ENCODE peak calls at places on chromosomes 3 and 15, in seven cellular contexts. One of them, this sample, is unnamed. For H3K4me1 and H3K36me3, the result is how much of the 10 kb centered on the place peaks cover.

GRCh38 chr3:180804871-180805430 is 107.5 kb upstream of the FXR1 start:
- DNase-seq in suprapubic skin: no peak
- DNase-seq in uterus: no peak
- DNase-seq in CD8-positive, alpha-beta memory T cell: no peak
- DNase-seq in mammary epithelial cell: peak
- DNase-seq in keratinocyte: no peak
- DNase-seq in effector memory CD4-positive, alpha-beta T cell: no peak
- DNase-seq in this sample: peak

GRCh38 chr15:31586841-31587240 is 260.2 kb downstream of the KLF13 start:
- DNase-seq in suprapubic skin: no peak
- DNase-seq in uterus: no peak
- DNase-seq in CD8-positive, alpha-beta memory T cell: no peak
- DNase-seq in mammary epithelial cell: peak
- DNase-seq in keratinocyte: peak
- DNase-seq in effector memory CD4-positive, alpha-beta T cell: no peak
- DNase-seq in this sample: no peak

GRCh38 chr3:63662500-63662899 is 10.0 kb downstream of the SNTN start:
- DNase-seq in suprapubic skin: no peak
- DNase-seq in uterus: no peak
- DNase-seq in CD8-positive, alpha-beta memory T cell: no peak
- DNase-seq in mammary epithelial cell: no peak
- DNase-seq in keratinocyte: no peak
- DNase-seq in effector memory CD4-positive, alpha-beta T cell: no peak
- DNase-seq in this sample: no peak

GRCh38 chr3:127903596-127903995 is 11.4 kb upstream of the KBTBD12 start:
- DNase-seq in suprapubic skin: no peak
- DNase-seq in uterus: no peak
- DNase-seq in CD8-positive, alpha-beta memory T cell: no peak
- DNase-seq in mammary epithelial cell: no peak
- DNase-seq in keratinocyte: no peak
- DNase-seq in effector memory CD4-positive, alpha-beta T cell: no peak
- DNase-seq in this sample: no peak

GRCh38 chr3:110314512-110315114 is 757.0 kb upstream of the NECTIN3 start:
- DNase-seq in suprapubic skin: no peak
- DNase-seq in uterus: peak
- DNase-seq in CD8-positive, alpha-beta memory T cell: peak
- DNase-seq in mammary epithelial cell: peak
- DNase-seq in keratinocyte: peak
- DNase-seq in effector memory CD4-positive, alpha-beta T cell: peak
- DNase-seq in this sample: peak

GRCh38 chr15:74397239-74398068 is 30.0 kb upstream of the CYP11A1 start:
- DNase-seq in suprapubic skin: no peak
- DNase-seq in uterus: no peak
- DNase-seq in CD8-positive, alpha-beta memory T cell: no peak
- DNase-seq in mammary epithelial cell: peak
- DNase-seq in keratinocyte: no peak
- DNase-seq in effector memory CD4-positive, alpha-beta T cell: no peak
- DNase-seq in this sample: no peak

GRCh38 chr3:171504376-171504775 is 44.2 kb upstream of the TNIK start:
- DNase-seq in suprapubic skin: no peak
- DNase-seq in uterus: no peak
- DNase-seq in CD8-positive, alpha-beta memory T cell: no peak
- DNase-seq in mammary epithelial cell: no peak
- DNase-seq in keratinocyte: no peak
- DNase-seq in effector memory CD4-positive, alpha-beta T cell: no peak
- DNase-seq in this sample: no peak

GRCh38 chr3:141840737-141841544 is 35.5 kb upstream of the ATP1B3 start:
- DNase-seq in suprapubic skin: no peak
- DNase-seq in uterus: no peak
- DNase-seq in CD8-positive, alpha-beta memory T cell: no peak
- DNase-seq in mammary epithelial cell: peak
- DNase-seq in keratinocyte: no peak
- DNase-seq in effector memory CD4-positive, alpha-beta T cell: no peak
- DNase-seq in this sample: peak

GRCh38 chr15:55289011-55289572 is 521 bp downstream of the RAB27A start:
- DNase-seq in suprapubic skin: no peak
- DNase-seq in uterus: peak
- DNase-seq in CD8-positive, alpha-beta memory T cell: peak
- DNase-seq in mammary epithelial cell: peak
- DNase-seq in keratinocyte: no peak
- DNase-seq in effector memory CD4-positive, alpha-beta T cell: peak
- DNase-seq in this sample: peak

GRCh38 chr3:46553154-46553553 is 12.9 kb downstream of the LRRC2 start:
- DNase-seq in suprapubic skin: no peak
- DNase-seq in uterus: no peak
- DNase-seq in CD8-positive, alpha-beta memory T cell: no peak
- DNase-seq in mammary epithelial cell: no peak
- DNase-seq in keratinocyte: no peak
- DNase-seq in effector memory CD4-positive, alpha-beta T cell: no peak
- DNase-seq in this sample: no peak
- H3K4me1 ChIP-seq in suprapubic skin: under half
- H3K4me1 ChIP-seq in uterus: under half
- H3K4me1 ChIP-seq in CD8-positive, alpha-beta memory T cell: under half
- H3K4me1 ChIP-seq in mammary epithelial cell: under half
- H3K4me1 ChIP-seq in keratinocyte: under half
- H3K4me1 ChIP-seq in effector memory CD4-positive, alpha-beta T cell: under half
- H3K4me1 ChIP-seq in this sample: under half

DNA sequence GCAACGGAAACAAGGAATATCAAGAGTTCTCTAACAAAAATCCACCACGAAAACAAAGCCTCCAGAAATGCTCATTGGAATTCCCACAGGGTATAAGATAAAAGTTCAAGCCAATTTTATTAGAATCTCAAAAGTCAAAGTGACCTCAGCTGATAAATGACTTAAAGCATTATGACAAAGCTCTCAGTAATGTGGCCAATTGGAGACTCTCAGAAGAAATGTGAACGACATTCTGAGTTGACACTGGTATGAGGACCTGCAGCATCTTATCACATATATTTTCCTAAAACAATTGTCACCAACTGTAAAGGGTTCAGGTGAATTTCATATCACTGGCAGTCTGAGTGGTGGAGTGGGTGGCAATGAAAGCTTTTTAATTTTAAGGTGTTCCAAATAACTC is 199.1 kb downstream of the FOXP1 start:
- DNase-seq in suprapubic skin: no peak
- DNase-seq in uterus: no peak
- DNase-seq in CD8-positive, alpha-beta memory T cell: no peak
- DNase-seq in mammary epithelial cell: no peak
- DNase-seq in keratinocyte: no peak
- DNase-seq in effector memory CD4-positive, alpha-beta T cell: no peak
- DNase-seq in this sample: no peak
- H3K36me3 ChIP-seq in suprapubic skin: under half
- H3K36me3 ChIP-seq in uterus: under half
- H3K36me3 ChIP-seq in CD8-positive, alpha-beta memory T cell: under half
- H3K36me3 ChIP-seq in mammary epithelial cell: under half
- H3K36me3 ChIP-seq in keratinocyte: under half
- H3K36me3 ChIP-seq in effector memory CD4-positive, alpha-beta T cell: under half
- H3K36me3 ChIP-seq in this sample: under half

GRCh38 chr15:40452296-40453090 is 11.7 kb downstream of the BAHD1 start:
- DNase-seq in suprapubic skin: no peak
- DNase-seq in uterus: no peak
- DNase-seq in CD8-positive, alpha-beta memory T cell: no peak
- DNase-seq in mammary epithelial cell: no peak
- DNase-seq in keratinocyte: no peak
- DNase-seq in effector memory CD4-positive, alpha-beta T cell: no peak
- DNase-seq in this sample: no peak

GRCh38 chr15:40456299-40456712 is 14.5 kb upstream of the CHST14 start:
- DNase-seq in suprapubic skin: no peak
- DNase-seq in uterus: no peak
- DNase-seq in CD8-positive, alpha-beta memory T cell: no peak
- DNase-seq in mammary epithelial cell: peak
- DNase-seq in keratinocyte: no peak
- DNase-seq in effector memory CD4-positive, alpha-beta T cell: no peak
- DNase-seq in this sample: no peak

GRCh38 chr15:40451497-40452158 is 10.9 kb downstream of the BAHD1 start:
- DNase-seq in suprapubic skin: no peak
- DNase-seq in uterus: no peak
- DNase-seq in CD8-positive, alpha-beta memory T cell: no peak
- DNase-seq in mammary epithelial cell: no peak
- DNase-seq in keratinocyte: no peak
- DNase-seq in effector memory CD4-positive, alpha-beta T cell: no peak
- DNase-seq in this sample: no peak

GRCh38 chr15:40456738-40457137 is 14.0 kb upstream of the CHST14 start:
- DNase-seq in suprapubic skin: no peak
- DNase-seq in uterus: no peak
- DNase-seq in CD8-positive, alpha-beta memory T cell: no peak
- DNase-seq in mammary epithelial cell: no peak
- DNase-seq in keratinocyte: no peak
- DNase-seq in effector memory CD4-positive, alpha-beta T cell: no peak
- DNase-seq in this sample: no peak

GRCh38 chr15:40454904-40455391 is 14.2 kb downstream of the BAHD1 start:
- DNase-seq in suprapubic skin: no peak
- DNase-seq in uterus: no peak
- DNase-seq in CD8-positive, alpha-beta memory T cell: no peak
- DNase-seq in mammary epithelial cell: peak
- DNase-seq in keratinocyte: no peak
- DNase-seq in effector memory CD4-positive, alpha-beta T cell: no peak
- DNase-seq in this sample: no peak
- H3K4me3 ChIP-seq in suprapubic skin: no peak
- H3K4me3 ChIP-seq in uterus: no peak
- H3K4me3 ChIP-seq in CD8-positive, alpha-beta memory T cell: peak
- H3K4me3 ChIP-seq in mammary epithelial cell: no peak
- H3K4me3 ChIP-seq in keratinocyte: peak
- H3K4me3 ChIP-seq in effector memory CD4-positive, alpha-beta T cell: no peak
- H3K4me3 ChIP-seq in this sample: no peak

DNA sequence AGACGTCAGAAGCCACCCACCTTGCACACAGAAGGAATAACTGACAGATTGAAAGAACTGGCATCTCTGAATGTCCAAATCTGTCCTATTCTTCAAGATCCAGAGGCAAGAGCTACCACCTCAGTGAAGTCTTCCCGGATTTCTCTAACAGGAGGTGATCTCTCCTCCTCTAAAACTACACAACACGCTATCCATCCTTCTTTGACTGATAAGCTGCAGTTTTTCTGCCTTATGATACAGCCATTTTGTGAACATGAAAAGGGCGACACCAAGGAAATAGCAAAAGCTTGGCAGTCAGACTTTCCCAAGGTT is 37.1 kb upstream of the HES1 start:
- DNase-seq in suprapubic skin: no peak
- DNase-seq in uterus: no peak
- DNase-seq in CD8-positive, alpha-beta memory T cell: no peak
- DNase-seq in mammary epithelial cell: no peak
- DNase-seq in keratinocyte: no peak
- DNase-seq in effector memory CD4-positive, alpha-beta T cell: no peak
- DNase-seq in this sample: no peak
- H3K4me1 ChIP-seq in suprapubic skin: under half
- H3K4me1 ChIP-seq in uterus: under half
- H3K4me1 ChIP-seq in CD8-positive, alpha-beta memory T cell: under half
- H3K4me1 ChIP-seq in mammary epithelial cell: under half
- H3K4me1 ChIP-seq in keratinocyte: under half
- H3K4me1 ChIP-seq in effector memory CD4-positive, alpha-beta T cell: under half
- H3K4me1 ChIP-seq in this sample: under half

GRCh38 chr3:57919987-57920386 is 88.2 kb upstream of the FLNB start:
- DNase-seq in suprapubic skin: no peak
- DNase-seq in uterus: no peak
- DNase-seq in CD8-positive, alpha-beta memory T cell: no peak
- DNase-seq in mammary epithelial cell: no peak
- DNase-seq in keratinocyte: no peak
- DNase-seq in effector memory CD4-positive, alpha-beta T cell: no peak
- DNase-seq in this sample: no peak
- H3K36me3 ChIP-seq in suprapubic skin: under half
- H3K36me3 ChIP-seq in uterus: under half
- H3K36me3 ChIP-seq in CD8-positive, alpha-beta memory T cell: under half
- H3K36me3 ChIP-seq in mammary epithelial cell: under half
- H3K36me3 ChIP-seq in keratinocyte: under half
- H3K36me3 ChIP-seq in effector memory CD4-positive, alpha-beta T cell: under half
- H3K36me3 ChIP-seq in this sample: under half

GRCh38 chr3:9932535-9932842 is 1.1 kb upstream of the CRELD1 start:
- DNase-seq in suprapubic skin: no peak
- DNase-seq in uterus: no peak
- DNase-seq in CD8-positive, alpha-beta memory T cell: no peak
- DNase-seq in mammary epithelial cell: no peak
- DNase-seq in keratinocyte: no peak
- DNase-seq in effector memory CD4-positive, alpha-beta T cell: no peak
- DNase-seq in this sample: no peak
- H3K4me3 ChIP-seq in suprapubic skin: peak
- H3K4me3 ChIP-seq in uterus: peak
- H3K4me3 ChIP-seq in CD8-positive, alpha-beta memory T cell: peak
- H3K4me3 ChIP-seq in mammary epithelial cell: peak
- H3K4me3 ChIP-seq in keratinocyte: peak
- H3K4me3 ChIP-seq in effector memory CD4-positive, alpha-beta T cell: peak
- H3K4me3 ChIP-seq in this sample: peak

GRCh38 chr3:138348950-138349739 is 766 bp downstream of the MRAS start:
- DNase-seq in suprapubic skin: no peak
- DNase-seq in uterus: peak
- DNase-seq in CD8-positive, alpha-beta memory T cell: no peak
- DNase-seq in mammary epithelial cell: no peak
- DNase-seq in keratinocyte: no peak
- DNase-seq in effector memory CD4-positive, alpha-beta T cell: no peak
- DNase-seq in this sample: peak

GRCh38 chr3:138351151-138351550 is 2.8 kb downstream of the MRAS start:
- DNase-seq in suprapubic skin: no peak
- DNase-seq in uterus: no peak
- DNase-seq in CD8-positive, alpha-beta memory T cell: no peak
- DNase-seq in mammary epithelial cell: peak
- DNase-seq in keratinocyte: no peak
- DNase-seq in effector memory CD4-positive, alpha-beta T cell: no peak
- DNase-seq in this sample: no peak

GRCh38 chr3:138351916-138352555 is 3.7 kb downstream of the MRAS start:
- DNase-seq in suprapubic skin: no peak
- DNase-seq in uterus: no peak
- DNase-seq in CD8-positive, alpha-beta memory T cell: no peak
- DNase-seq in mammary epithelial cell: no peak
- DNase-seq in keratinocyte: no peak
- DNase-seq in effector memory CD4-positive, alpha-beta T cell: no peak
- DNase-seq in this sample: no peak

GRCh38 chr3:138348107-138348949 is at the start of gene MRAS:
- DNase-seq in suprapubic skin: peak
- DNase-seq in uterus: peak
- DNase-seq in CD8-positive, alpha-beta memory T cell: peak
- DNase-seq in mammary epithelial cell: peak
- DNase-seq in keratinocyte: no peak
- DNase-seq in effector memory CD4-positive, alpha-beta T cell: peak
- DNase-seq in this sample: peak

DNA sequence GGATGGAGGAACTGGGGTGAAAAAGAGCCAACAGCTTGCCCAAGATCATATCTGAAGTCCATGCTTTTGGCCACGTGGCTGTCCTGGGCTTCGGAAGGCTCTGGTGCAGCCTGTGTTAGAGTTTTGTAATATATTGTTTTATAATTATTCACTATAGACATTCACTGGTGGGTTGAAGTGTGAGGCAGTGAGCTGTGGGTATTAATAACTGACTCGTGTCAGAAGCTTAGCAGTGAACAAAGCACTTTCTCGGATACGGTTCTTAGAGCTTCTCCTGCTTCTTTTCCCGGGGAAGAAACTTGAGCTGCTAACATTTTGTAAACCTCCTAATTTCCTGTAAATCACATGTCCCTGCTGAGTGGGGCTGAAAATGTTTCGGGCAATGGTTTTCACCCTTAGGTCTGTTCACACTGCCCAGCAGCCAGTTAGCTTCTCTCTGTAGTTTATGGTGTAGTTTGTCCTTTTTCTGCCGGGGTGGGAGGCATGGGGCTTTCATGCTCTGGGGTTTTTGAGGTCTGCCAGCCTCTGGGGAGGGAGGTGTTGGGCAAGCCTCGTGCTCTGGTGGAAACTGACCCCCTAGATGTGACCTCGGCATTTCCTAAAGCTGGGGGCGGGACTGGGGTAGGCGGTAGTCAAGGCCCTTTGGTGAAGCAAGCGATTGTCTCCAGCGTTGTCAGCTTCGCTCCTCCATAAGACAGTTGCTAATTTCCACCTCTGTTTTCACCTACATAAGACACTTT is 1.7 kb downstream of the MRAS start:
- DNase-seq in suprapubic skin: no peak
- DNase-seq in uterus: no peak
- DNase-seq in CD8-positive, alpha-beta memory T cell: no peak
- DNase-seq in mammary epithelial cell: no peak
- DNase-seq in keratinocyte: no peak
- DNase-seq in effector memory CD4-positive, alpha-beta T cell: no peak
- DNase-seq in this sample: no peak
- H3K4me1 ChIP-seq in suprapubic skin: under half
- H3K4me1 ChIP-seq in uterus: under half
- H3K4me1 ChIP-seq in CD8-positive, alpha-beta memory T cell: under half
- H3K4me1 ChIP-seq in mammary epithelial cell: under half
- H3K4me1 ChIP-seq in keratinocyte: under half
- H3K4me1 ChIP-seq in effector memory CD4-positive, alpha-beta T cell: under half
- H3K4me1 ChIP-seq in this sample: under half